ENCODE peak calls at places on chromosomes 3 and 15, in seven cellular contexts. B is choroid plexus epithelial cell, H is Peyer's patch, N is OCI-LY7, E is lower leg skin, U is AG09309, R is fibroblast of pulmonary artery. Q is an unnamed sample.

GRCh38 chr3:105868450-105868744 is 415 bp downstream of the CBLB start:
- DNase-seq in B (peak; percentile 61), H (peak; percentile 49), N (no peak), E (peak; percentile 91), U (no peak), R (peak; percentile 61), Q (peak; percentile 54)

GRCh38 chr3:123805504-123805903 is 78.6 kb downstream of the MYLK start:
- DNase-seq in B (no peak), H (no peak), N (no peak), E (no peak), U (no peak), R (no peak), Q (no peak)

GRCh38 chr3:114356084-114357009 is 62.5 kb downstream of the TIGIT start:
- DNase-seq in B (no peak), H (no peak), N (no peak), E (no peak), U (no peak), R (no peak), Q (no peak)

GRCh38 chr3:100891033-100891432 is 102.2 kb downstream of the ABI3BP start:
- DNase-seq in B (peak; percentile 86), H (no peak), N (no peak), E (no peak), U (no peak), R (peak; percentile 77), Q (peak; percentile 54)

GRCh38 chr3:14439501-14440167 is 37.2 kb downstream of the SLC6A6 start:
- DNase-seq in B (peak; percentile 96), H (no peak), N (no peak), E (no peak), U (no peak), R (peak; percentile 71), Q (peak; percentile 63)

GRCh38 chr15:68820205-68820588 is 498 bp downstream of the ANP32A start:
- DNase-seq in B (no peak), H (peak; percentile 71), N (peak; percentile 67), E (peak; percentile 91), U (no peak), R (peak; percentile 38), Q (no peak)

GRCh38 chr3:4848176-4848575 is 131.1 kb upstream of the BHLHE40 start:
- DNase-seq in B (no peak), H (no peak), N (no peak), E (no peak), U (no peak), R (no peak), Q (no peak)

GRCh38 chr3:38349684-38350359 is 3.2 kb downstream of the XYLB start:
- DNase-seq in B (no peak), H (no peak), N (no peak), E (peak; percentile 39), U (no peak), R (no peak), Q (no peak)

GRCh38 chr3:17577795-17578520 is 164.5 kb downstream of the TBC1D5 start:
- DNase-seq in B (peak; percentile 9), H (no peak), N (no peak), E (no peak), U (peak; percentile 34), R (peak; percentile 39), Q (peak; percentile 51)

GRCh38 chr3:49248828-49249227 is 28.2 kb downstream of the C3orf62 start:
- DNase-seq in B (peak; percentile 66), H (no peak), N (no peak), E (no peak), U (no peak), R (peak; percentile 18), Q (no peak)

GRCh38 chr3:138378331-138378730 is 30.0 kb downstream of the MRAS start:
- DNase-seq in B (no peak), H (no peak), N (no peak), E (no peak), U (no peak), R (no peak), Q (no peak)

GRCh38 chr3:194315965-194316361 is 35.2 kb downstream of the CPN2 start:
- DNase-seq in B (peak; percentile 61), H (no peak), N (no peak), E (no peak), U (no peak), R (peak; percentile 66), Q (peak; percentile 74)

GRCh38 chr15:34217587-34218225 is 7.1 kb upstream of the EMC4 start:
- DNase-seq in B (no peak), H (no peak), N (no peak), E (no peak), U (peak; percentile 40), R (no peak), Q (peak; percentile 44)

GRCh38 chr3:88058593-88059379 is at the start of the genes CGGBP1 and ZNF654:
- DNase-seq in B (peak; percentile 100), H (peak; percentile 96), N (peak; percentile 98), E (peak; percentile 100), U (peak; percentile 97), R (peak; percentile 99), Q (peak; percentile 99)

GRCh38 chr3:146813496-146813895 is 208.3 kb upstream of the PLSCR5 start:
- DNase-seq in B (peak; percentile 65), H (no peak), N (no peak), E (no peak), U (no peak), R (no peak), Q (no peak)

GRCh38 chr3:4587838-4588105 is 94.6 kb downstream of the ITPR1 start:
- DNase-seq in B (no peak), H (no peak), N (no peak), E (no peak), U (no peak), R (no peak), Q (no peak)

GRCh38 chr3:15102833-15103232 is 3.9 kb upstream of the RBSN start:
- DNase-seq in B (no peak), H (no peak), N (no peak), E (no peak), U (no peak), R (no peak), Q (peak; percentile 33)

GRCh38 chr15:88804257-88804656 is 1.0 kb downstream of the ACAN start:
- DNase-seq in B (no peak), H (no peak), N (no peak), E (no peak), U (no peak), R (no peak), Q (no peak)

GRCh38 chr15:90322531-90322930 is 29.6 kb upstream of the ZNF774 start:
- DNase-seq in B (no peak), H (no peak), N (no peak), E (peak; percentile 72), U (no peak), R (no peak), Q (no peak)

GRCh38 chr3:42183991-42184621 is 81.9 kb downstream of the CCK start:
- DNase-seq in B (peak; percentile 39), H (no peak), N (no peak), E (no peak), U (no peak), R (no peak), Q (no peak)
- TF ChIP-seq CTCF in B (peak; percentile 5), H (no peak), N (no peak), E (no peak), U (no peak), R (no peak), Q (no peak)

GRCh38 chr3:175103298-175103697 is 244.2 kb downstream of the NAALADL2 start:
- DNase-seq in B (no peak), H (no peak), N (no peak), E (no peak), U (no peak), R (no peak), Q (no peak)
- TF ChIP-seq CTCF in B (no peak), H (no peak), N (no peak), E (no peak), U (no peak), R (no peak), Q (no peak)

GRCh38 chr3:179321585-179322322 is 1.1 kb upstream of the ZNF639 start:
- DNase-seq in B (peak; percentile 77), H (peak; percentile 37), N (peak; percentile 61), E (no peak), U (no peak), R (peak; percentile 72), Q (peak; percentile 59)
- TF ChIP-seq CTCF in B (peak; percentile 78), H (peak; percentile 42), N (peak; percentile 83), E (no peak), U (peak; percentile 63), R (peak; percentile 67), Q (peak; percentile 30)

GRCh38 chr3:126288314-126288713 is 68.9 kb downstream of the KLF15 start:
- DNase-seq in B (no peak), H (no peak), N (no peak), E (peak; percentile 87), U (no peak), R (no peak), Q (no peak)
- TF ChIP-seq CTCF in B (no peak), H (no peak), N (no peak), E (no peak), U (no peak), R (no peak), Q (no peak)

GRCh38 chr3:28315711-28316110 is 32.8 kb upstream of the ZCWPW2 start:
- DNase-seq in B (no peak), H (no peak), N (no peak), E (no peak), U (no peak), R (no peak), Q (no peak)
- TF ChIP-seq CTCF in B (no peak), H (no peak), N (no peak), E (no peak), U (no peak), R (no peak), Q (no peak)

GRCh38 chr15:40052604-40053003 is 13.6 kb upstream of the SRP14 start:
- DNase-seq in B (no peak), H (peak; percentile 14), N (no peak), E (no peak), U (no peak), R (no peak), Q (no peak)

GRCh38 chr15:40051616-40052415 is 12.8 kb upstream of the SRP14 start:
- DNase-seq in B (no peak), H (peak; percentile 12), N (no peak), E (no peak), U (no peak), R (no peak), Q (no peak)

GRCh38 chr15:40054746-40055575 is 16.0 kb upstream of the SRP14 start:
- DNase-seq in B (peak; percentile 54), H (peak; percentile 83), N (peak; percentile 86), E (peak; percentile 82), U (no peak), R (no peak), Q (no peak)

GRCh38 chr15:40054056-40054745 is 15.2 kb upstream of the SRP14 start:
- DNase-seq in B (no peak), H (peak; percentile 57), N (no peak), E (no peak), U (no peak), R (no peak), Q (no peak)

GRCh38 chr15:40053234-40054055 is 14.5 kb upstream of the SRP14 start:
- DNase-seq in B (peak; percentile 14), H (peak; percentile 14), N (no peak), E (no peak), U (no peak), R (no peak), Q (no peak)
- TF ChIP-seq CTCF in B (peak; percentile 38), H (no peak), N (peak; percentile 37), E (no peak), U (no peak), R (peak; percentile 12), Q (no peak)